ENCODE peak calls at places on chromosomes 1 and 21, in four cellular contexts. N, C, Q and B are unnamed samples.

GRCh38 chr1:8945568-8945967 is at the start of gene CA6:
- DNase-seq in C (no peak), N (no peak), Q (no peak), B (no peak)

GRCh38 chr1:95582191-95582590 is 348.2 kb downstream of the RWDD3 start:
- DNase-seq in C (no peak), N (no peak), Q (no peak), B (no peak)

GRCh38 chr1:182662121-182662890 is 22.1 kb downstream of the RGS8 start:
- DNase-seq in N (no peak), C (no peak), Q (no peak), B (no peak)

GRCh38 chr21:44415073-44416025 is 40.0 kb upstream of the LRRC3 start:
- DNase-seq in N (no peak), Q (no peak), C (no peak), B (no peak)

GRCh38 chr1:245245021-245245667 is 90.4 kb downstream of the KIF26B start:
- DNase-seq in C (peak; percentile 57), Q (peak; percentile 68), N (no peak), B (no peak)

GRCh38 chr21:33023574-33024277 is 2.0 kb upstream of the OLIG2 start:
- DNase-seq in Q (no peak), C (no peak), N (no peak), B (peak; percentile 37)

GRCh38 chr1:199639453-199639852 is 388.1 kb upstream of the NR5A2 start:
- DNase-seq in C (no peak), Q (no peak), N (no peak), B (no peak)

GRCh38 chr1:21289700-21290545 is at the start of gene ECE1:
- DNase-seq in Q (peak; percentile 59), C (peak; percentile 76), N (peak; percentile 52), B (peak; percentile 62)

GRCh38 chr1:180923024-180923841 is 10.5 kb downstream of the KIAA1614 start:
- DNase-seq in C (no peak), N (no peak), Q (no peak), B (no peak)

GRCh38 chr1:153888518-153888917 is 34.3 kb downstream of the GATAD2B start:
- DNase-seq in Q (no peak), C (no peak), N (no peak), B (peak; percentile 54)

GRCh38 chr1:12712091-12712490 is 3.8 kb upstream of the AADACL3 start:
- DNase-seq in C (no peak), N (no peak), Q (no peak), B (no peak)

GRCh38 chr1:53619811-53620619 is 118.9 kb downstream of the GLIS1 start:
- DNase-seq in Q (no peak), N (no peak), C (no peak), B (no peak)

GRCh38 chr1:222709700-222710153 is 2.6 kb downstream of the AIDA start:
- DNase-seq in N (no peak), Q (no peak), C (no peak), B (no peak)

GRCh38 chr1:222704260-222704659 is 8.0 kb downstream of the AIDA start:
- DNase-seq in C (no peak), Q (no peak), N (no peak), B (no peak)

GRCh38 chr1:222702210-222702609 is 10.1 kb downstream of the AIDA start:
- DNase-seq in C (no peak), Q (no peak), N (no peak), B (no peak)

GRCh38 chr1:222711319-222712252 is 705 bp downstream of the AIDA start:
- DNase-seq in N (peak; percentile 55), C (peak; percentile 66), Q (peak; percentile 65), B (peak; percentile 62)

GRCh38 chr1:222706815-222707214 is 5.5 kb downstream of the AIDA start:
- DNase-seq in N (no peak), Q (no peak), C (no peak), B (no peak)
- TF ChIP-seq CTCF in N (no peak), Q (no peak), C (no peak), B (no peak)

GRCh38 chr1:233912909-233913308 is 8.4 kb downstream of the SLC35F3 start:
- DNase-seq in C (no peak), N (no peak), Q (no peak), B (no peak)
- TF ChIP-seq CTCF in C (no peak), N (no peak), Q (no peak), B (no peak)

GRCh38 chr1:11253226-11253625 is 9.1 kb downstream of the MTOR start:
- DNase-seq in Q (no peak), N (no peak), C (no peak), B (no peak)

GRCh38 chr1:11245904-11246726 is 16.2 kb downstream of the MTOR start:
- DNase-seq in Q (no peak), C (no peak), N (no peak), B (no peak)

GRCh38 chr1:11245248-11245647 is 17.1 kb downstream of the MTOR start:
- DNase-seq in N (no peak), Q (no peak), C (no peak), B (no peak)

DNA sequence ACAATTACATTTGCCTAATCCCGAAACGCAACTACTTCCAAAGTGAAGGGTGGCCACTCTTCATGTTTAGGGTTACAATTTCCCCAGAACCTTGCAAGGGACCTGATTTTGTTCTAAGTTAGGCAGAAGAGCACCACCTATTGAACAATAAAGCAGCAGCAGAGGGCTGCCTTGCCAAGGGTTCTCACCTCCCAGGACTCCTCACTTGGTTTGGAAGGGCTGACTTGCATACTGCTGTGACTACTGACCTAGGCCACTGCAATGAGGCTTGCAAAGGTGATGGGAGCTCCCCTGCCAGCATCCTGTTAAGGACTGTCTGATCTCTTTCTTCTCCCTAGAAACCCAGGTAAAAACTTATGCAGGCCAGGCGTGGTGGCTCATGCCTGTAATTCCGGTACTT is 14.2 kb downstream of the MTOR start:
- DNase-seq in C (no peak), N (no peak), Q (no peak), B (no peak)
- TF ChIP-seq CTCF in C (no peak), N (no peak), Q (no peak), B (no peak)

DNA sequence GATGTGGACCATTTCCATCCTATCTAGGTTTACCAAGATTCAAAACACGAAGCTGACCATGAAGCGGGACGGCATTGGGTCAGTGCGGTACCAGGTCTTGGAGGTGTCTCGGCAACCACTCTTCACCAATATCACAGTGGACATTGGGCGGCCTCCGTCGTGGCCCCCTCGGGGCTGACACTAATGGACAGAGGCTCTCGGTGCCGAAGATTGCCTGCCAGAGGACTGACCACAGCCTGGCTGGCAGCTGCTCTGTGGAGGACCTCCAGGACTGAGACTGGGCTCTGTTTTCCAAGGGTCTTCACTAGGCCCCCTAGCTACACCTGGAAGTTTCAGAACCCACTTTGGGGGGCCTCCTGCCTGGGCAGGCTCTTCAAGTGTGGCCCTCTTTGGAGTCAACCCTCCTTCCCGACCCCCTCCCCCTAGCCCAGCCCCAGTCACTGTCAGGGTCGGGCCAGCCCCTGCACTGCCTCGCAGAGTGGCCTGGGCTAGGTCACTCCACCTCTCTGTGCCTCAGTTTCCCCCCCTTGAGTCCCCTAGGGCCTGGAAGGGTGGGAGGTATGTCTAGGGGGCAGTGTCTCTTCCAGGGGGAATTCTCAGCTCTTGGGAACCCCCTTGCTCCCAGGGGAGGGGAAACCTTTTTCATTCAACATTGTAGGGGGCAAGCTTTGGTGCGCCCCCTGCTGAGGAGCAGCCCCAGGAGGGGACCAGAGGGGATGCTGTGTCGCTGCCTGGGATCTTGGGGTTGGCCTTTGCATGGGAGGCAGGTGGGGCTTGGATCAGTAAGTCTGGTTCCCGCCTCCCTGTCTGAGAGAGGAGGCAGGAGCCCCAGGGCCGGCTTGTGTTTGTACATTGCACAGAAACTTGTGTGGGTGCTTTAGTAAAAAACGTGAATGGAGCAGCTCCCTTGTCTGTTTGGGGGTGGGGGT is 864 bp upstream of the CCDC24 start:
- DNase-seq in Q (no peak), N (no peak), C (no peak), B (peak; percentile 52)
- TF ChIP-seq CTCF in Q (no peak), N (peak; percentile 9), C (no peak), B (no peak)

GRCh38 chr1:39081266-39082139 is 55.4 kb downstream of the NDUFS5 start:
- DNase-seq in C (peak; percentile 54), Q (no peak), N (no peak), B (peak; percentile 64)
- TF ChIP-seq CTCF in C (no peak), Q (no peak), N (no peak), B (no peak)